ENCODE peak calls at places on chromosomes 5 and 9, in four cellular contexts. P, O, C and B are unnamed samples.

GRCh38 chr5:58466939-58467338 is 7.1 kb upstream of the PLK2 start:
- DNase-seq in C (peak; percentile 9), O (no peak), P (no peak), B (no peak)

GRCh38 chr5:81751836-81752643 is 1.1 kb upstream of the SSBP2 start:
- DNase-seq in O (no peak), P (no peak), C (peak; percentile 58), B (no peak)

GRCh38 chr5:58241383-58241782 is 218.5 kb downstream of the PLK2 start:
- DNase-seq in O (no peak), P (peak; percentile 19), C (no peak), B (no peak)

GRCh38 chr5:90263102-90263501 is 146.5 kb downstream of the CETN3 start:
- DNase-seq in P (no peak), O (no peak), C (no peak), B (no peak)

GRCh38 chr9:12790026-12790425 is 15.2 kb downstream of the LURAP1L start:
- DNase-seq in O (no peak), P (no peak), C (no peak), B (no peak)

GRCh38 chr9:131738838-131739191 is 1.1 kb downstream of the RAPGEF1 start:
- DNase-seq in P (no peak), O (no peak), C (peak; percentile 34), B (no peak)

GRCh38 chr5:179230061-179230461 is 115.2 kb downstream of the ADAMTS2 start:
- DNase-seq in C (no peak), P (no peak), O (no peak), B (no peak)

GRCh38 chr5:74649421-74649973 is 9.0 kb upstream of the ENC1 start:
- DNase-seq in P (no peak), O (no peak), C (no peak), B (no peak)

GRCh38 chr9:68500457-68501158 is 40.1 kb downstream of the TMEM252 start:
- DNase-seq in P (no peak), C (no peak), O (no peak), B (no peak)

GRCh38 chr5:67133781-67134180 is 62.8 kb downstream of the CD180 start:
- DNase-seq in C (no peak), O (no peak), P (no peak), B (no peak)

GRCh38 chr5:79837707-79838620 is 148.3 kb downstream of the CMYA5 start:
- DNase-seq in O (peak; percentile 69), C (no peak), P (no peak), B (no peak)

GRCh38 chr9:36847781-36848673 is 186.0 kb downstream of the PAX5 start:
- DNase-seq in O (no peak), P (peak; percentile 12), C (no peak), B (no peak)

GRCh38 chr5:151202381-151203139 is 21.3 kb downstream of the CCDC69 start:
- DNase-seq in P (peak; percentile 9), C (no peak), O (no peak), B (no peak)

GRCh38 chr5:112978836-112979235 is 2.2 kb downstream of the DCP2 start:
- DNase-seq in C (no peak), O (no peak), P (no peak), B (no peak)

GRCh38 chr9:121636411-121636865 is 15.0 kb upstream of the DAB2IP start:
- DNase-seq in O (no peak), P (no peak), C (no peak), B (no peak)

GRCh38 chr5:7050986-7051385 is 337.8 kb downstream of the TENT4A start:
- DNase-seq in O (no peak), C (no peak), P (no peak), B (no peak)

GRCh38 chr9:347667-348292 is 133.1 kb downstream of the DOCK8 start:
- DNase-seq in O (no peak), P (no peak), C (peak; percentile 26), B (no peak)

GRCh38 chr5:154178661-154179060 is 11.9 kb upstream of the GALNT10 start:
- DNase-seq in P (no peak), O (no peak), C (no peak), B (no peak)

GRCh38 chr9:83030391-83031107 is 32.4 kb downstream of the RASEF start:
- DNase-seq in O (no peak), C (no peak), P (no peak), B (no peak)

GRCh38 chr5:92599217-92599810 is 981.7 kb downstream of the NR2F1-AS1 start:
- DNase-seq in C (no peak), O (no peak), P (no peak), B (no peak)

GRCh38 chr5:88690619-88691560 is 192.1 kb downstream of the MEF2C start:
- DNase-seq in P (no peak), O (peak; percentile 44), C (peak; percentile 79), B (peak; percentile 18)

GRCh38 chr5:88692979-88693932 is 189.7 kb downstream of the MEF2C start:
- DNase-seq in O (no peak), P (no peak), C (no peak), B (no peak)

GRCh38 chr5:88691945-88692868 is 190.8 kb downstream of the MEF2C start:
- DNase-seq in O (no peak), C (no peak), P (no peak), B (no peak)

GRCh38 chr5:88694087-88694703 is 188.8 kb downstream of the MEF2C start:
- DNase-seq in C (no peak), P (no peak), O (no peak), B (no peak)

GRCh38 chr5:88695232-88695631 is 187.8 kb downstream of the MEF2C start:
- DNase-seq in C (no peak), P (no peak), O (no peak), B (no peak)
- H3K4me3 ChIP-seq in C (no peak overlapping the region), P (no peak overlapping the region), O (no peak overlapping the region), B (no peak overlapping the region)

GRCh38 chr5:60929024-60929423 is 15.8 kb downstream of the ERCC8 start:
- DNase-seq in O (no peak), P (no peak), C (no peak), B (no peak)
- TF ChIP-seq CTCF in O (no peak), P (peak; percentile 15), C (peak; percentile 17), B (peak; percentile 31)

DNA sequence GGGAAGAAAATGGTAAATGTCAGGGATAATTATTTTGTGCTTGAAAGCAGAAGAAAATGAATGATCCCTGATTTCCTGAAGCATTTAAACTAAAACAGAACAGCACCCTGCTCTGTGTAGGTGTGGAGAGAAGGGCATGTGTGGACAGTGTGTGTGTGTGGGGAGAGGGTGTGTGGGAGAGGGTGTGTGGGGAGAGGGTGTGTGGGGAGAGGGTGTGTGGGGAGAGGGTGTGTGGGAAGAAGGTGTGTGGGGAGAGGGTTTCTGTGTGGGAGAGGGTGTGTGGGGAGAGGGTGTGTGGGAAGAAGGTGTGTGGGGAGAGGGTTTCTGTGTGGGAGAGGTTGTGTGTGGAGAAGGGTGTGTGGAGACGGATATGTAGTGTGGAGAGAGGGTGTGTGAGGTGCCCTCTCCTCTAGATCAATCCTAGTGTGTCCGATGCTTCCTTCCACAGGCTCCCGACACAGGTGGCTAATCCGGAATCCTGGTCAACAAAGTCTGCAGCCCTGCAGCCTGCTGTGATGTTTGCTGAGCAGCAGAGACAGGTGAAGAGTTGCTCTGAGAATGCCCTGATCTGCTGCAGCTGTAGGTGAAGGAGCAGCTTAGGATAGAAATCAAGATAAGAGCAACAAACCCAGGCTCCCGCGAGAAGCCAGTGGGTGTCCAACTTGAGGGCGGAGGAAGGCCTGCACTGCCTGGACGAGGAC is 15.5 kb downstream of the IRX4 start:
- DNase-seq in C (no peak), O (no peak), P (no peak), B (no peak)
- H3K27me3 ChIP-seq in C (peaks cover 45% of the 10 kb centered on the region), O (peaks cover 1% of the 10 kb centered on the region), P (peaks cover 42% of the 10 kb centered on the region), B (peaks cover 24% of the 10 kb centered on the region)

GRCh38 chr9:76571288-76572204 is 112.6 kb downstream of the GCNT1 start:
- DNase-seq in O (no peak), P (no peak), C (no peak), B (no peak)
- H3K4me3 ChIP-seq in O (peak overlapping the region; percentile 57), P (peak overlapping the region; percentile 33), C (no peak overlapping the region), B (peak overlapping the region; percentile 8)

DNA sequence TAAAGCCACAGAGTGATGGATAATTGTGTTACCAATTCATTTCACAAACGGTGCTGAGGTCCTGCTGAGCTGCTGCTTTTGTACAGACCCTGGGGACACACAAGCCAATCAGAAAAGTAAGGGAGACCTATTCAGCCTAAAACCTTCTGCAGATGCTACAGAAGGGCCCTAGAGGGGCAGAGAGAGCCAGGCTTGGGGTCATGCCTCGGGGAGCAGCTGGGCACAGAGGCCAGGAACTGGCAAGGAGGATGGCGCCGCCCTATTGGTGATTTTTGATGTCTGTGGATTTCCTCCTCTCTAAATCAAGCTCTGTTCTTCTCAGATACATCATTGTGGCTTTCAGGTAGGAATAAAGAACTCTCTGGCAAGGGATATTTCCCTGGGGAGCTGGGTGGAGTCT is 181.9 kb downstream of the ZNF462 start:
- DNase-seq in C (no peak), O (no peak), P (no peak), B (no peak)
- TF ChIP-seq CTCF in C (no peak), O (peak; percentile 22), P (peak; percentile 4), B (no peak)